ENCODE peak calls at places on chromosome 7, in six cellular contexts. S is RKO; D is NCI-H345; U is activated naive CD4-positive, alpha-beta T cell treated with Interleukin-2 at 50 U/mL for 16 hours; Q is left lung; P is COLO829. T is an unnamed sample.
A peak's percentile ranks its signal among the peaks of the same experiment; 100 is the strongest.

GRCh38 chr7:115409682-115410426 is 488.0 kb downstream of the MDFIC start:
- DNase-seq in U (no peak), P (no peak), Q (no peak), S (no peak), D (no peak), T (no peak)

GRCh38 chr7:74362262-74362661 is 73.1 kb downstream of the CLIP2 start:
- DNase-seq in U (no peak), Q (no peak), D (no peak), P (no peak), S (no peak), T (no peak)

GRCh38 chr7:50449501-50449880 is 659 bp downstream of the FIGNL1 start:
- DNase-seq in P (no peak), D (no peak), U (no peak), S (no peak), Q (no peak), T (no peak)

GRCh38 chr7:148941598-148942280 is 57.6 kb upstream of the EZH2 start:
- DNase-seq in S (peak; percentile 93), Q (peak; percentile 60), D (peak; percentile 90), P (no peak), U (peak; percentile 75), T (peak; percentile 13)

GRCh38 chr7:3301831-3302618 is 973 bp downstream of the SDK1 start:
- DNase-seq in U (peak; percentile 3), D (peak; percentile 59), Q (no peak), P (no peak), S (no peak), T (no peak)

GRCh38 chr7:43612599-43613589 is 30.0 kb downstream of the STK17A start:
- DNase-seq in P (no peak), U (no peak), S (no peak), D (no peak), Q (no peak), T (no peak)

GRCh38 chr7:33903770-33904679 is 1.3 kb upstream of the BMPER start:
- DNase-seq in P (no peak), U (no peak), S (no peak), Q (peak; percentile 34), D (peak; percentile 32), T (no peak)

GRCh38 chr7:90453931-90454330 is 15.5 kb upstream of the PTTG1IP2 start:
- DNase-seq in P (no peak), Q (no peak), U (no peak), S (no peak), D (no peak), T (no peak)

GRCh38 chr7:107946881-107947280 is 55.9 kb downstream of the DLD start:
- DNase-seq in U (no peak), P (peak; percentile 97), D (no peak), Q (no peak), S (no peak), T (no peak)

GRCh38 chr7:44431091-44431608 is 59.3 kb downstream of the NUDCD3 start:
- DNase-seq in Q (no peak), D (peak; percentile 54), P (no peak), S (no peak), U (no peak), T (no peak)

GRCh38 chr7:91286432-91286831 is 22.2 kb downstream of the FZD1 start:
- DNase-seq in S (no peak), P (no peak), Q (no peak), U (no peak), D (peak; percentile 88), T (no peak)